ENCODE peak calls at places on chromosomes 4 and X, in nine cellular contexts. R is kidney epithelial cell; L is GM20000; U is kidney; N is ovary; T is adrenal gland; F is tibial nerve; B is activated CD8-positive, alpha-beta T cell treated with anti-CD3 and anti-CD28 coated beads for 36 hours; M is progenitor cell of endocrine pancreas. E is an unnamed sample.

GRCh38 chr4:1748465-1748995 is 27.2 kb downstream of the TACC3 start:
- DNase-seq in T (peak; percentile 86), L (peak; percentile 96), N (peak; percentile 48), U (peak; percentile 90), B (peak; percentile 94), F (peak; percentile 32), M (peak; percentile 89), R (no peak), E (no peak)

GRCh38 chr4:154593868-154594267 is 3.3 kb upstream of the FGA start:
- DNase-seq in U (no peak), M (no peak), N (no peak), B (no peak), L (no peak), R (no peak), F (no peak), T (no peak), E (no peak)

GRCh38 chrX:12118134-12118533 is 20.1 kb upstream of the FRMPD4 start:
- DNase-seq in R (no peak), U (no peak), F (no peak), L (no peak), N (no peak), B (no peak), T (no peak), M (no peak), E (no peak)

GRCh38 chr4:138727704-138728103 is 287.9 kb upstream of the NOCT start:
- DNase-seq in F (no peak), R (no peak), M (no peak), N (no peak), L (no peak), U (no peak), T (no peak), B (no peak), E (no peak)

GRCh38 chr4:109733728-109734127 is 3.9 kb upstream of the PLA2G12A start:
- DNase-seq in B (no peak), T (no peak), U (no peak), N (no peak), M (no peak), F (no peak), L (no peak), R (no peak), E (no peak)

GRCh38 chr4:169163495-169163894 is 107.3 kb downstream of the SH3RF1 start:
- DNase-seq in M (no peak), F (no peak), R (no peak), N (no peak), T (no peak), U (no peak), L (no peak), B (no peak), E (no peak)

GRCh38 chr4:155578726-155579385 is 87.8 kb upstream of the GUCY1A1 start:
- DNase-seq in L (no peak), M (no peak), T (no peak), N (no peak), R (peak; percentile 29), B (no peak), F (no peak), U (no peak), E (no peak)

GRCh38 chrX:68183612-68184214 is 249.6 kb downstream of the OPHN1 start:
- DNase-seq in B (no peak), F (no peak), U (no peak), N (no peak), T (no peak), M (no peak), R (no peak), L (no peak), E (no peak)

GRCh38 chr4:142778430-142778829 is 67.7 kb downstream of the INPP4B start:
- DNase-seq in L (no peak), N (no peak), T (no peak), U (no peak), R (no peak), F (no peak), M (no peak), B (no peak), E (no peak)

GRCh38 chrX:48883729-48884128 is 13.8 kb downstream of the TIMM17B start:
- DNase-seq in F (no peak), R (no peak), U (peak; percentile 36), B (no peak), M (no peak), T (no peak), N (no peak), L (no peak), E (peak; percentile 17)

GRCh38 chrX:120790118-120790517 is 85.5 kb downstream of the CT47B1 start:
- DNase-seq in N (peak; percentile 27), R (peak; percentile 29), T (peak; percentile 52), M (no peak), L (peak; percentile 32), U (no peak), F (no peak), B (peak; percentile 5), E (no peak)

GRCh38 chrX:109190542-109190941 is 291.3 kb downstream of the GUCY2F start:
- DNase-seq in B (no peak), T (no peak), R (no peak), L (no peak), U (no peak), F (no peak), M (no peak), N (no peak), E (no peak)

GRCh38 chr4:67717586-67717985 is 16.6 kb upstream of the UBA6 start:
- DNase-seq in F (no peak), R (no peak), M (no peak), U (no peak), B (no peak), N (no peak), T (no peak), L (no peak), E (no peak)

GRCh38 chr4:67713531-67714247 is 12.7 kb upstream of the UBA6 start:
- DNase-seq in R (no peak), F (no peak), T (no peak), U (no peak), M (no peak), N (no peak), L (no peak), B (no peak), E (no peak)

GRCh38 chr4:67712650-67713530 is 11.9 kb upstream of the UBA6 start:
- DNase-seq in R (no peak), U (no peak), M (no peak), F (no peak), B (no peak), T (no peak), N (no peak), L (no peak), E (no peak)

GRCh38 chr4:67714248-67714583 is 13.3 kb upstream of the UBA6 start:
- DNase-seq in R (no peak), T (no peak), U (no peak), M (no peak), B (peak; percentile 82), N (no peak), L (peak; percentile 38), F (no peak), E (no peak)

DNA sequence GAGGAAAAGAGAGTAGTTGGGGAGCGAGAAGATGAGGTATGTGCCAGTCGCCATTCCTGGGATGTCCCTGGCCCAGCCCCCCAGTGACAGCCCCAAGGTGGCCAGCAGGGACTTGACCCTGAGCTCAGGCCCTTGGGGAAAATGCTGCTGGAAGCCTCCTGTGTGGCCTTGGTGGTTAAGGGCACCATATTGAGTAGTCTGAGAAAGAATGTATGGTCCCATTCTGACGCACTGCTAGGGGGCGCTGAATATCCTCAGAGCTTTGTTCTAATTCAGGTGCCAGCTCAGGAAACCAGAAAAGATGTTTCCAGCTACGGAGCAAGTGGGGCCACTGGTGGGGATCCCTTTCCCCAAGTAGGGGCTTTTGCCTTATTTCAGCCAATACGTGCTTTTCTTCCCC is 14.0 kb upstream of the UBA6 start:
- DNase-seq in U (no peak), T (no peak), R (no peak), N (no peak), M (no peak), F (no peak), B (no peak), L (no peak), E (no peak)
- TF ChIP-seq CTCF in U (no peak), T (no peak), R (no peak), N (no peak), M (no peak), F (no peak), B (no peak), L (no peak), E (no peak)

GRCh38 chr4:98661356-98662054 is 3.1 kb upstream of the TSPAN5 start:
- DNase-seq in L (no peak), R (no peak), U (no peak), M (no peak), F (no peak), T (no peak), N (no peak), B (no peak), E (no peak)

GRCh38 chr4:98657531-98658286 is 702 bp downstream of the TSPAN5 start:
- DNase-seq in B (peak; percentile 70), R (no peak), T (no peak), F (no peak), L (peak; percentile 26), U (peak; percentile 73), M (no peak), N (peak; percentile 26), E (no peak)

GRCh38 chr4:98659741-98660507 is 1.5 kb upstream of the TSPAN5 start:
- DNase-seq in F (no peak), U (no peak), N (no peak), R (no peak), M (no peak), T (no peak), L (peak; percentile 10), B (no peak), E (no peak)

GRCh38 chr4:98658287-98659105 is at the start of gene TSPAN5:
- DNase-seq in T (peak; percentile 49), B (peak; percentile 83), R (no peak), N (peak; percentile 76), U (peak; percentile 91), M (peak; percentile 67), F (peak; percentile 46), L (peak; percentile 88), E (peak; percentile 94)

DNA sequence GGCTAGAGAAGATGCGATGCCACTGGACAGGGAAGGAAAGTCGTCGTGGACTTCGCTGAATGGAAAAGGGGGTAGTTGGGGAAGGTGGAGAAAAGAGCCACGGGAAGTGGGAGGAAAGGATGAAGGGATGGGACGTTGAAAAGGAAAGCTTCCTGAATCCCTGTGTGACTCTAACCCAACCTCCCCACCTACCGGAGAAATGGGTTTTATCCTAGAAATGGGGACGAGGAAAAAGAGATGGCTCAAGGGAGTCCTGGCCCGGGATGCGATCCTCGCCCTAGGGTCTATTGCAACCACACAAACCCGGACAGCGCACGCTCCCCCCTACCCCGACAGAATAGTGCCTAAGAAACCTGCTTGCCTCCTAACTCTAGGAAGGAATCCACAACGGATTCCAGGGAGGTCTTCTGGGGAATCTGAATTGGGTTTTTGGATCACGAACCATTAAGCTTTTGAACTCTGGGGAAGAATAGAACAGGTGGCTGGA is 738 bp upstream of the TSPAN5 start:
- DNase-seq in F (no peak), N (peak; percentile 25), M (no peak), B (no peak), T (no peak), U (no peak), L (no peak), R (no peak), E (no peak)
- TF ChIP-seq CTCF in F (no peak), N (no peak), M (no peak), B (no peak), T (no peak), U (no peak), L (no peak), R (peak; percentile 7), E (no peak)

GRCh38 chr4:32462944-32463343 is 1742.8 kb downstream of the PCDH7 start:
- DNase-seq in F (no peak), R (no peak), B (no peak), M (no peak), U (no peak), L (no peak), T (no peak), N (no peak), E (no peak)
- TF ChIP-seq CTCF in F (no peak), R (peak; percentile 53), B (no peak), M (peak; percentile 45), U (peak; percentile 45), L (no peak), T (peak; percentile 42), N (no peak), E (no peak)

GRCh38 chrX:17160971-17161370 is 214.0 kb upstream of the NHS start:
- DNase-seq in B (no peak), L (no peak), U (no peak), T (no peak), F (no peak), N (no peak), R (no peak), M (no peak), E (no peak)
- TF ChIP-seq CTCF in B (no peak), L (no peak), U (no peak), T (no peak), F (no peak), N (no peak), R (no peak), M (peak; percentile 23), E (no peak)

E was measured in lower leg skin.